ENCODE peak calls at places on chromosomes 3 and 15, in five cellular contexts. U is NCI-H524 treated with DMSO at 0.1 percent for 48 hours, I is GM13976, F is body of pancreas, W is ovary. X is an unnamed sample.

GRCh38 chr3:13018039-13018431 is 55.2 kb downstream of the IQSEC1 start:
- DNase-seq in U (peak; percentile 77), I (no peak), F (no peak), W (no peak), X (no peak)

GRCh38 chr3:194867270-194867983 is 181.7 kb downstream of the FAM43A start:
- DNase-seq in U (no peak), I (no peak), F (peak; percentile 26), W (no peak), X (no peak)

GRCh38 chr3:189368384-189368783 is 196.6 kb downstream of the TPRG1 start:
- DNase-seq in U (no peak), I (peak; percentile 24), F (no peak), W (no peak), X (no peak)

GRCh38 chr15:89790661-89791060 is 14.5 kb downstream of the MESP2 start:
- DNase-seq in U (no peak), I (no peak), F (no peak), W (no peak), X (no peak)

GRCh38 chr15:69032703-69033373 is 18.3 kb downstream of the NOX5 start:
- DNase-seq in U (no peak), I (no peak), F (no peak), W (no peak), X (no peak)

GRCh38 chr15:68706256-68706655 is 114.4 kb downstream of the ANP32A start:
- DNase-seq in U (no peak), I (no peak), F (no peak), W (no peak), X (no peak)

GRCh38 chr3:129624347-129625070 is 18.0 kb upstream of the PLXND1 start:
- DNase-seq in U (no peak), I (peak; percentile 13), F (no peak), W (peak; percentile 37), X (no peak)

GRCh38 chr3:117407317-117407716 is 697.7 kb downstream of the TUSC7 start:
- DNase-seq in U (no peak), I (no peak), F (no peak), W (no peak), X (no peak)

GRCh38 chr15:89307046-89307587 is 27.5 kb downstream of the POLG start:
- DNase-seq in U (no peak), I (no peak), F (no peak), W (no peak), X (no peak)

GRCh38 chr15:40278026-40278425 is 4.8 kb downstream of the ANKRD63 start:
- DNase-seq in U (no peak), I (no peak), F (no peak), W (no peak), X (no peak)

GRCh38 chr3:5136619-5137429 is 14.7 kb downstream of the ARL8B start:
- DNase-seq in U (no peak), I (peak; percentile 56), F (no peak), W (no peak), X (peak; percentile 65)

GRCh38 chr15:32721594-32721993 is 3.8 kb downstream of the GREM1 start:
- DNase-seq in U (no peak), I (no peak), F (no peak), W (no peak), X (no peak)

GRCh38 chr3:54897028-54897711 is 30.7 kb downstream of the LRTM1 start:
- DNase-seq in U (no peak), I (no peak), F (no peak), W (no peak), X (no peak)

GRCh38 chr3:195123196-195123805 is 147.7 kb downstream of the XXYLT1 start:
- DNase-seq in U (peak; percentile 97), I (no peak), F (no peak), W (no peak), X (no peak)

GRCh38 chr3:72141264-72141663 is 356.3 kb upstream of the PROK2 start:
- DNase-seq in U (no peak), I (no peak), F (no peak), W (no peak), X (no peak)

GRCh38 chr15:49877871-49878511 is 241.0 kb downstream of the ATP8B4 start:
- DNase-seq in U (no peak), I (no peak), F (no peak), W (no peak), X (no peak)

GRCh38 chr3:142003291-142003690 is 126.8 kb downstream of the ATP1B3 start:
- DNase-seq in U (no peak), I (no peak), F (no peak), W (no peak), X (no peak)

GRCh38 chr3:1967525-1967924 is 131.1 kb upstream of the CNTN4 start:
- DNase-seq in U (no peak), I (no peak), F (no peak), W (no peak), X (no peak)

GRCh38 chr3:112530573-112530972 is 31.2 kb downstream of the ATG3 start:
- DNase-seq in U (no peak), I (no peak), F (no peak), W (no peak), X (no peak)

X was measured in germinal center.